ENCODE peak calls at places on chromosomes 13 and 19, in ten cellular contexts. B is AG04450, C is pancreas, P is astrocyte of the spinal cord, W is NB4, E is GM12864, M is body of pancreas, X is Panc1, Q is esophagus squamous epithelium, G is fibroblast of villous mesenchyme. L is an unnamed sample.

GRCh38 chr19:18558202-18558555 is 509 bp downstream of the KXD1 start:
- DNase-seq in B (no peak), C (no peak), P (peak; percentile 9), W (no peak), E (no peak), M (no peak), X (no peak), Q (no peak), G (no peak), L (no peak)

GRCh38 chr19:5655412-5655811 is 24.9 kb downstream of the MICOS13 start:
- DNase-seq in B (no peak), C (no peak), P (no peak), W (no peak), E (no peak), M (no peak), X (no peak), Q (no peak), G (no peak), L (no peak)

GRCh38 chr19:39792999-39793546 is 14.4 kb downstream of the LEUTX start:
- DNase-seq in B (peak; percentile 30), C (peak; percentile 56), P (peak; percentile 78), W (peak; percentile 58), E (peak; percentile 49), M (peak; percentile 75), X (peak; percentile 100), Q (no peak), G (peak; percentile 79), L (peak; percentile 12)

GRCh38 chr19:55681131-55682087 is 6.4 kb downstream of the EPN1 start:
- DNase-seq in B (no peak), C (no peak), P (peak; percentile 16), W (no peak), E (no peak), M (no peak), X (no peak), Q (no peak), G (no peak), L (peak; percentile 32)

GRCh38 chr13:108911807-108912206 is 282.4 kb downstream of the MYO16 start:
- DNase-seq in B (no peak), C (no peak), P (no peak), W (no peak), E (no peak), M (no peak), X (no peak), Q (no peak), G (no peak), L (no peak)

GRCh38 chr19:34316741-34317241 is 48.2 kb upstream of the GPI start:
- DNase-seq in B (no peak), C (no peak), P (peak; percentile 44), W (no peak), E (no peak), M (no peak), X (no peak), Q (no peak), G (peak; percentile 70), L (no peak)

GRCh38 chr19:46351241-46352041 is 4.6 kb downstream of the PPP5C start:
- DNase-seq in B (no peak), C (peak; percentile 40), P (peak; percentile 43), W (peak; percentile 76), E (no peak), M (peak; percentile 47), X (no peak), Q (no peak), G (peak; percentile 63), L (no peak)

GRCh38 chr13:111271186-111271698 is 49.2 kb upstream of the TEX29 start:
- DNase-seq in B (no peak), C (no peak), P (no peak), W (no peak), E (no peak), M (no peak), X (no peak), Q (no peak), G (no peak), L (no peak)

GRCh38 chr13:32019612-32020233 is 11.9 kb upstream of the FRY start:
- DNase-seq in B (peak; percentile 63), C (peak; percentile 31), P (peak; percentile 76), W (peak; percentile 89), E (peak; percentile 30), M (peak; percentile 26), X (no peak), Q (no peak), G (peak; percentile 82), L (no peak)

GRCh38 chr13:73767191-73767741 is 366.9 kb downstream of the KLF12 start:
- DNase-seq in B (no peak), C (no peak), P (peak; percentile 35), W (no peak), E (no peak), M (no peak), X (no peak), Q (no peak), G (no peak), L (peak; percentile 10)

GRCh38 chr19:38669532-38669931 is 22.1 kb downstream of the ACTN4 start:
- DNase-seq in B (no peak), C (no peak), P (no peak), W (peak; percentile 69), E (no peak), M (no peak), X (no peak), Q (no peak), G (no peak), L (no peak)

GRCh38 chr19:10086032-10086903 is at the start of gene SHFL:
- DNase-seq in B (no peak), C (peak; percentile 76), P (peak; percentile 43), W (peak; percentile 88), E (peak; percentile 48), M (peak; percentile 69), X (no peak), Q (no peak), G (peak; percentile 70), L (no peak)

GRCh38 chr19:41957838-41958366 is 1.2 kb downstream of the RABAC1 start:
- DNase-seq in B (peak; percentile 46), C (peak; percentile 73), P (peak; percentile 84), W (peak; percentile 66), E (peak; percentile 58), M (peak; percentile 80), X (peak; percentile 41), Q (no peak), G (peak; percentile 80), L (peak; percentile 53)

GRCh38 chr19:12996542-12997094 is 1.3 kb downstream of the NFIX start:
- DNase-seq in B (no peak), C (peak; percentile 60), P (no peak), W (no peak), E (no peak), M (peak; percentile 51), X (no peak), Q (no peak), G (no peak), L (no peak)

GRCh38 chr19:56189785-56190184 is 7.8 kb downstream of the ZSCAN5B start:
- DNase-seq in B (no peak), C (no peak), P (no peak), W (no peak), E (no peak), M (no peak), X (no peak), Q (no peak), G (no peak), L (no peak)

GRCh38 chr13:112893570-112894422 is 75.2 kb upstream of the MCF2L start:
- DNase-seq in B (no peak), C (peak; percentile 71), P (no peak), W (peak; percentile 33), E (no peak), M (peak; percentile 65), X (no peak), Q (no peak), G (peak; percentile 51), L (no peak)

GRCh38 chr19:44891016-44891882 is at the start of gene TOMM40:
- DNase-seq in B (no peak), C (no peak), P (no peak), W (peak; percentile 98), E (peak; percentile 99), M (peak; percentile 100), X (no peak), Q (peak; percentile 100), G (peak; percentile 100), L (no peak)

GRCh38 chr19:51372649-51373504 is at the start of gene NKG7:
- DNase-seq in B (no peak), C (no peak), P (no peak), W (peak; percentile 99), E (peak; percentile 43), M (no peak), X (no peak), Q (no peak), G (no peak), L (no peak)

GRCh38 chr13:89550842-89551422 is 1796.6 kb upstream of the MIR17HG start:
- DNase-seq in B (no peak), C (no peak), P (peak; percentile 57), W (no peak), E (no peak), M (no peak), X (no peak), Q (no peak), G (no peak), L (peak; percentile 20)

GRCh38 chr19:3098515-3099346 is 4.6 kb downstream of the GNA11 start:
- DNase-seq in B (no peak), C (no peak), P (peak; percentile 10), W (peak; percentile 22), E (no peak), M (peak; percentile 56), X (no peak), Q (no peak), G (peak; percentile 50), L (no peak)
- H3K4me3 ChIP-seq in B (peak overlapping the region; percentile 41), C (peak overlapping the region; percentile 94), P (no peak overlapping the region), W (no peak overlapping the region), E (no peak overlapping the region), M (no peak overlapping the region), X (peak overlapping the region; percentile 82), Q (peak overlapping the region; percentile 81), G (peak overlapping the region; percentile 51), L (peak overlapping the region; percentile 34)

GRCh38 chr19:15379996-15380647 is 535 bp upstream of the AKAP8 start:
- DNase-seq in B (no peak), C (peak; percentile 67), P (peak; percentile 34), W (peak; percentile 76), E (peak; percentile 19), M (no peak), X (no peak), Q (no peak), G (peak; percentile 27), L (no peak)
- TF ChIP-seq CTCF in B (no peak), C (no peak), P (no peak), W (no peak), E (no peak), M (no peak), X (no peak), Q (no peak), G (no peak), L (no peak)

GRCh38 chr19:2394669-2395292 is 32.6 kb downstream of the TIMM13 start:
- DNase-seq in B (no peak), C (no peak), P (no peak), W (peak; percentile 68), E (peak; percentile 48), M (no peak), X (no peak), Q (no peak), G (no peak), L (no peak)
- H3K4me3 ChIP-seq in B (no peak overlapping the region), C (no peak overlapping the region), P (no peak overlapping the region), W (peak overlapping the region; percentile 64), E (peak overlapping the region; percentile 35), M (no peak overlapping the region), X (no peak overlapping the region), Q (no peak overlapping the region), G (no peak overlapping the region), L (no peak overlapping the region)

DNA sequence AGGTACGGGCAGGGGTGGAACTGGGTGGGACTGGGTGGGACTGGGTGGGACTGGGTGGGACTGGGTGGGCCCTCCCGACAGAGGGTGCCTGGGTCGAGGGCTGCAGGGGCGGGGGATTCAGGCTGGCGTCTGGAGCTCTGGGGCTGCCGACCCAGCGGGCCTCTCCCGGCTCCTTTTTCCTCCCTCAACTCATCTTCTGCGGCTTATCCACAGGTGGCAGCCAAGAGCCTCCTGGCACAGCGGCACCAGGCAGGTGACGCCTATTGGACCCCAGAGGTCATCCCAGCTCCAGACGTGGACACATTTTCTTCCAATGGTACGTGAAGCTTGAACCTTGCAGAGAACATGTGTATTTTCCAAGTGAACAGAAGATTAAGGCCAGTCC is 533 bp downstream of the ZNF544 start:
- DNase-seq in B (no peak), C (no peak), P (peak; percentile 15), W (peak; percentile 43), E (peak; percentile 12), M (no peak), X (no peak), Q (no peak), G (peak; percentile 30), L (no peak)
- TF ChIP-seq CTCF in B (peak; percentile 25), C (no peak), P (peak; percentile 53), W (peak; percentile 10), E (peak; percentile 57), M (no peak), X (no peak), Q (peak; percentile 28), G (peak; percentile 9), L (peak; percentile 40)